ENCODE peak calls at places on chromosome 14, in four cellular contexts. One of them, this sample, is unnamed.

GRCh38 chr14:64954491-64955240 is 12.1 kb upstream of the GPX2 start:
- DNase-seq in tibial artery: no peak
- DNase-seq in SIG-M5: no peak
- DNase-seq in activated CD4-positive, alpha-beta T cell treated with anti-CD3 and anti-CD28 coated beads for 24 hours: no peak
- DNase-seq in this sample: no peak

GRCh38 chr14:61461808-61462275 is 140.5 kb downstream of the PRKCH start:
- DNase-seq in activated CD4-positive, alpha-beta T cell treated with anti-CD3 and anti-CD28 coated beads for 24 hours: no peak
- DNase-seq in SIG-M5: no peak
- DNase-seq in tibial artery: no peak
- DNase-seq in this sample: no peak

GRCh38 chr14:55297611-55298323 is 26.5 kb downstream of the FBXO34 start:
- DNase-seq in SIG-M5: no peak
- DNase-seq in tibial artery: no peak
- DNase-seq in activated CD4-positive, alpha-beta T cell treated with anti-CD3 and anti-CD28 coated beads for 24 hours: no peak
- DNase-seq in this sample: no peak

GRCh38 chr14:56244138-56244789 is 126.1 kb downstream of the PELI2 start:
- DNase-seq in SIG-M5: peak; percentile 72
- DNase-seq in tibial artery: no peak
- DNase-seq in activated CD4-positive, alpha-beta T cell treated with anti-CD3 and anti-CD28 coated beads for 24 hours: no peak
- DNase-seq in this sample: no peak

GRCh38 chr14:97976861-97977260 is 1179.7 kb downstream of the VRK1 start:
- DNase-seq in SIG-M5: no peak
- DNase-seq in tibial artery: no peak
- DNase-seq in activated CD4-positive, alpha-beta T cell treated with anti-CD3 and anti-CD28 coated beads for 24 hours: no peak
- DNase-seq in this sample: peak; percentile 27

GRCh38 chr14:64823305-64823985 is 56.3 kb downstream of the SPTB start:
- DNase-seq in tibial artery: peak; percentile 65
- DNase-seq in activated CD4-positive, alpha-beta T cell treated with anti-CD3 and anti-CD28 coated beads for 24 hours: peak; percentile 50
- DNase-seq in SIG-M5: no peak
- DNase-seq in this sample: peak; percentile 73

GRCh38 chr14:105281354-105282097 is 19.3 kb downstream of the BRF1 start:
- DNase-seq in SIG-M5: no peak
- DNase-seq in activated CD4-positive, alpha-beta T cell treated with anti-CD3 and anti-CD28 coated beads for 24 hours: no peak
- DNase-seq in tibial artery: no peak
- DNase-seq in this sample: no peak

GRCh38 chr14:97319691-97320090 is 522.5 kb downstream of the VRK1 start:
- DNase-seq in SIG-M5: no peak
- DNase-seq in tibial artery: no peak
- DNase-seq in activated CD4-positive, alpha-beta T cell treated with anti-CD3 and anti-CD28 coated beads for 24 hours: no peak
- DNase-seq in this sample: no peak

GRCh38 chr14:59678352-59678751 is 101.7 kb upstream of the CCDC175 start:
- DNase-seq in activated CD4-positive, alpha-beta T cell treated with anti-CD3 and anti-CD28 coated beads for 24 hours: no peak
- DNase-seq in tibial artery: no peak
- DNase-seq in SIG-M5: no peak
- DNase-seq in this sample: no peak

GRCh38 chr14:91350813-91351507 is 66.7 kb downstream of the CCDC88C start:
- DNase-seq in activated CD4-positive, alpha-beta T cell treated with anti-CD3 and anti-CD28 coated beads for 24 hours: peak; percentile 50
- DNase-seq in tibial artery: no peak
- DNase-seq in SIG-M5: no peak
- DNase-seq in this sample: no peak

GRCh38 chr14:105844047-105844630 is 317.8 kb downstream of the TMEM121 start:
- DNase-seq in tibial artery: peak; percentile 8
- DNase-seq in SIG-M5: no peak
- DNase-seq in activated CD4-positive, alpha-beta T cell treated with anti-CD3 and anti-CD28 coated beads for 24 hours: no peak
- DNase-seq in this sample: peak; percentile 9

GRCh38 chr14:49950275-49951250 is 57.7 kb downstream of the ARF6 start:
- DNase-seq in SIG-M5: no peak
- DNase-seq in activated CD4-positive, alpha-beta T cell treated with anti-CD3 and anti-CD28 coated beads for 24 hours: no peak
- DNase-seq in tibial artery: no peak
- DNase-seq in this sample: no peak

GRCh38 chr14:20775043-20775442 is 6.0 kb upstream of the RNASE6 start:
- DNase-seq in activated CD4-positive, alpha-beta T cell treated with anti-CD3 and anti-CD28 coated beads for 24 hours: no peak
- DNase-seq in tibial artery: no peak
- DNase-seq in SIG-M5: no peak
- DNase-seq in this sample: no peak

GRCh38 chr14:89171168-89171567 is 245.9 kb downstream of the FOXN3 start:
- DNase-seq in SIG-M5: no peak
- DNase-seq in activated CD4-positive, alpha-beta T cell treated with anti-CD3 and anti-CD28 coated beads for 24 hours: no peak
- DNase-seq in tibial artery: no peak
- DNase-seq in this sample: no peak

GRCh38 chr14:91324606-91324950 is 80.1 kb upstream of the GPR68 start:
- DNase-seq in SIG-M5: no peak
- DNase-seq in tibial artery: no peak
- DNase-seq in activated CD4-positive, alpha-beta T cell treated with anti-CD3 and anti-CD28 coated beads for 24 hours: no peak
- DNase-seq in this sample: no peak

GRCh38 chr14:61730756-61731373 is 31.4 kb upstream of the SNAPC1 start:
- DNase-seq in SIG-M5: no peak
- DNase-seq in activated CD4-positive, alpha-beta T cell treated with anti-CD3 and anti-CD28 coated beads for 24 hours: no peak
- DNase-seq in tibial artery: no peak
- DNase-seq in this sample: no peak

GRCh38 chr14:91250912-91251311 is 6.4 kb upstream of the GPR68 start:
- DNase-seq in tibial artery: no peak
- DNase-seq in SIG-M5: no peak
- DNase-seq in activated CD4-positive, alpha-beta T cell treated with anti-CD3 and anti-CD28 coated beads for 24 hours: no peak
- DNase-seq in this sample: no peak

GRCh38 chr14:55314449-55314848 is 43.2 kb downstream of the FBXO34 start:
- DNase-seq in tibial artery: no peak
- DNase-seq in SIG-M5: no peak
- DNase-seq in activated CD4-positive, alpha-beta T cell treated with anti-CD3 and anti-CD28 coated beads for 24 hours: no peak
- DNase-seq in this sample: no peak

GRCh38 chr14:75559451-75560187 is 18.8 kb upstream of the FLVCR2 start:
- DNase-seq in tibial artery: no peak
- DNase-seq in SIG-M5: no peak
- DNase-seq in activated CD4-positive, alpha-beta T cell treated with anti-CD3 and anti-CD28 coated beads for 24 hours: peak; percentile 59
- DNase-seq in this sample: no peak

GRCh38 chr14:95463173-95463901 is 53.1 kb downstream of the SYNE3 start:
- DNase-seq in SIG-M5: no peak
- DNase-seq in activated CD4-positive, alpha-beta T cell treated with anti-CD3 and anti-CD28 coated beads for 24 hours: no peak
- DNase-seq in tibial artery: no peak
- DNase-seq in this sample: no peak

GRCh38 chr14:75542585-75543091 is 20.4 kb downstream of the BATF start:
- DNase-seq in activated CD4-positive, alpha-beta T cell treated with anti-CD3 and anti-CD28 coated beads for 24 hours: peak; percentile 73
- DNase-seq in SIG-M5: peak; percentile 5
- DNase-seq in tibial artery: peak; percentile 79
- DNase-seq in this sample: peak; percentile 59

GRCh38 chr14:49206832-49207231 is 379.3 kb downstream of the RPS29 start:
- DNase-seq in activated CD4-positive, alpha-beta T cell treated with anti-CD3 and anti-CD28 coated beads for 24 hours: no peak
- DNase-seq in SIG-M5: no peak
- DNase-seq in tibial artery: no peak
- DNase-seq in this sample: no peak

GRCh38 chr14:96508900-96509299 is 6.7 kb downstream of the PAPOLA start:
- DNase-seq in activated CD4-positive, alpha-beta T cell treated with anti-CD3 and anti-CD28 coated beads for 24 hours: no peak
- DNase-seq in SIG-M5: no peak
- DNase-seq in tibial artery: no peak
- DNase-seq in this sample: no peak

GRCh38 chr14:49982522-49982951 is 89.7 kb downstream of the ARF6 start:
- DNase-seq in tibial artery: no peak
- DNase-seq in SIG-M5: no peak
- DNase-seq in activated CD4-positive, alpha-beta T cell treated with anti-CD3 and anti-CD28 coated beads for 24 hours: no peak
- DNase-seq in this sample: no peak

GRCh38 chr14:22500954-22501353 is 88.1 kb downstream of the DAD1 start:
- DNase-seq in tibial artery: no peak
- DNase-seq in activated CD4-positive, alpha-beta T cell treated with anti-CD3 and anti-CD28 coated beads for 24 hours: no peak
- DNase-seq in SIG-M5: no peak
- DNase-seq in this sample: no peak

GRCh38 chr14:77186911-77187648 is 5.5 kb downstream of the TMEM63C start:
- DNase-seq in tibial artery: no peak
- DNase-seq in SIG-M5: no peak
- DNase-seq in activated CD4-positive, alpha-beta T cell treated with anti-CD3 and anti-CD28 coated beads for 24 hours: no peak
- DNase-seq in this sample: no peak

GRCh38 chr14:51657762-51658161 is 6.1 kb downstream of the FRMD6 start:
- DNase-seq in tibial artery: no peak
- DNase-seq in activated CD4-positive, alpha-beta T cell treated with anti-CD3 and anti-CD28 coated beads for 24 hours: no peak
- DNase-seq in SIG-M5: no peak
- DNase-seq in this sample: no peak

GRCh38 chr14:101120636-101121398 is 217.3 kb upstream of the RTL1 start:
- DNase-seq in SIG-M5: peak; percentile 65
- DNase-seq in tibial artery: peak; percentile 63
- DNase-seq in activated CD4-positive, alpha-beta T cell treated with anti-CD3 and anti-CD28 coated beads for 24 hours: no peak
- DNase-seq in this sample: peak; percentile 42

GRCh38 chr14:67526676-67527459 is 6.2 kb upstream of the PLEKHH1 start:
- DNase-seq in activated CD4-positive, alpha-beta T cell treated with anti-CD3 and anti-CD28 coated beads for 24 hours: no peak
- DNase-seq in SIG-M5: no peak
- DNase-seq in tibial artery: no peak
- DNase-seq in this sample: no peak

GRCh38 chr14:30115756-30116155 is 188.1 kb upstream of the PRKD1 start:
- DNase-seq in activated CD4-positive, alpha-beta T cell treated with anti-CD3 and anti-CD28 coated beads for 24 hours: no peak
- DNase-seq in SIG-M5: no peak
- DNase-seq in tibial artery: no peak
- DNase-seq in this sample: no peak

GRCh38 chr14:59086241-59086899 is 102.1 kb upstream of the DAAM1 start:
- DNase-seq in SIG-M5: no peak
- DNase-seq in activated CD4-positive, alpha-beta T cell treated with anti-CD3 and anti-CD28 coated beads for 24 hours: no peak
- DNase-seq in tibial artery: no peak
- DNase-seq in this sample: no peak

GRCh38 chr14:95504135-95505029 is 12.1 kb downstream of the SYNE3 start:
- DNase-seq in SIG-M5: no peak
- DNase-seq in activated CD4-positive, alpha-beta T cell treated with anti-CD3 and anti-CD28 coated beads for 24 hours: no peak
- DNase-seq in tibial artery: peak; percentile 49
- DNase-seq in this sample: no peak

GRCh38 chr14:66105819-66106218 is 380.4 kb upstream of the CCDC196 start:
- DNase-seq in activated CD4-positive, alpha-beta T cell treated with anti-CD3 and anti-CD28 coated beads for 24 hours: no peak
- DNase-seq in tibial artery: no peak
- DNase-seq in SIG-M5: no peak
- DNase-seq in this sample: no peak

GRCh38 chr14:99566009-99566389 is 38.0 kb downstream of the CCDC85C start:
- DNase-seq in tibial artery: no peak
- DNase-seq in SIG-M5: no peak
- DNase-seq in activated CD4-positive, alpha-beta T cell treated with anti-CD3 and anti-CD28 coated beads for 24 hours: no peak
- DNase-seq in this sample: no peak

This sample was measured in left ventricle myocardium inferior.